ENCODE peak calls at places on chromosomes 13 and 19, in six cellular contexts. X is suprapubic skin, Q is IMR-90, S is body of pancreas, D is mesenchymal stem cell, H is A673. T is an unnamed sample.

GRCh38 chr13:40779049-40779448 is 8.1 kb upstream of the MRPS31 start:
- DNase-seq in X (no peak), D (no peak), S (no peak), Q (no peak), H (no peak), T (no peak)

GRCh38 chr13:21663197-21663596 is 7.7 kb upstream of the FGF9 start:
- DNase-seq in Q (no peak), D (no peak), S (no peak), X (no peak), H (no peak), T (peak)

GRCh38 chr19:58563823-58564222 is 5.4 kb upstream of the UBE2M start:
- DNase-seq in Q (no peak), D (no peak), S (peak), H (no peak), X (no peak), T (no peak)

GRCh38 chr19:18254546-18255500 is 19.4 kb downstream of the IQCN start:
- DNase-seq in D (no peak), H (no peak), X (no peak), Q (no peak), S (peak), T (no peak)

GRCh38 chr13:66069570-66069969 is 1160.6 kb downstream of the PCDH9 start:
- DNase-seq in D (peak), S (no peak), X (no peak), H (no peak), Q (peak), T (peak)

GRCh38 chr19:7916137-7916907 is 1.7 kb downstream of the TGFBR3L start:
- DNase-seq in D (peak), S (no peak), H (peak), Q (no peak), X (no peak), T (peak)

GRCh38 chr13:61654501-61654900 is 238.9 kb upstream of the PCDH20 start:
- DNase-seq in Q (no peak), D (no peak), H (no peak), X (no peak), S (no peak), T (no peak)

GRCh38 chr13:74134777-74135305 is 637 bp upstream of the KLF12 start:
- DNase-seq in X (no peak), S (peak), H (peak), Q (no peak), D (no peak), T (peak)

GRCh38 chr13:102596147-102597028 is at the start of gene TPP2:
- DNase-seq in D (peak), X (peak), S (peak), H (peak), Q (peak), T (peak)

GRCh38 chr19:32318884-32319520 is 26.4 kb upstream of the ZNF507 start:
- DNase-seq in H (peak), Q (no peak), S (no peak), D (peak), X (no peak), T (peak)

GRCh38 chr13:108855737-108856387 is 226.5 kb downstream of the MYO16 start:
- DNase-seq in D (no peak), Q (no peak), H (no peak), X (no peak), S (no peak), T (no peak)

GRCh38 chr13:95035311-95036109 is 265.7 kb downstream of the ABCC4 start:
- DNase-seq in H (no peak), D (no peak), S (no peak), Q (no peak), X (no peak), T (no peak)

GRCh38 chr13:45768668-45769067 is 66.5 kb downstream of the CBY2 start:
- DNase-seq in Q (no peak), H (peak), D (peak), X (no peak), S (no peak), T (no peak)

GRCh38 chr19:3700242-3701032 is at the start of gene PIP5K1C:
- DNase-seq in Q (peak), H (peak), X (peak), D (peak), S (peak), T (peak)

GRCh38 chr19:48271531-48272151 is 1.8 kb downstream of the ZNF114 start:
- DNase-seq in Q (peak), S (peak), D (peak), H (peak), X (peak), T (peak)

GRCh38 chr19:46393456-46394397 is 19.6 kb downstream of the CCDC8 start:
- DNase-seq in S (no peak), H (no peak), X (no peak), Q (no peak), D (no peak), T (no peak)

GRCh38 chr19:35083678-35084077 is 31.9 kb upstream of the FXYD3 start:
- DNase-seq in X (no peak), H (no peak), S (no peak), Q (no peak), D (no peak), T (no peak)

GRCh38 chr19:47176627-47177090 is 46.0 kb downstream of the SAE1 start:
- DNase-seq in Q (peak), H (no peak), D (peak), X (no peak), S (no peak), T (peak)

GRCh38 chr13:94617389-94618000 is 15.8 kb downstream of the GPR180 start:
- DNase-seq in D (peak), X (no peak), H (peak), S (peak), Q (no peak), T (no peak)

GRCh38 chr13:60433505-60433904 is 36.5 kb downstream of the TDRD3 start:
- DNase-seq in X (no peak), S (peak), D (no peak), Q (no peak), H (no peak), T (no peak)

GRCh38 chr13:33263976-33264619 is 21.5 kb downstream of the STARD13 start:
- DNase-seq in Q (no peak), H (no peak), D (no peak), S (no peak), X (no peak), T (no peak)

GRCh38 chr19:7743425-7743841 is 3.9 kb downstream of the CD209 start:
- DNase-seq in S (no peak), H (no peak), X (no peak), Q (no peak), D (no peak), T (no peak)

GRCh38 chr13:70408865-70409264 is 300.6 kb upstream of the KLHL1 start:
- DNase-seq in D (peak), Q (no peak), H (no peak), S (no peak), X (no peak), T (peak)

GRCh38 chr13:87827479-87827878 is 156.3 kb downstream of the SLITRK5 start:
- DNase-seq in D (peak), X (no peak), Q (no peak), S (no peak), H (peak), T (peak)

GRCh38 chr13:28185256-28185655 is 46.9 kb downstream of the PAN3 start:
- DNase-seq in D (no peak), S (no peak), H (no peak), X (no peak), Q (no peak), T (no peak)

GRCh38 chr19:41409288-41409687 is 11.7 kb downstream of the BCKDHA start:
- DNase-seq in H (no peak), D (peak), S (peak), Q (peak), X (no peak), T (peak)

GRCh38 chr13:33154911-33155310 is 130.6 kb downstream of the STARD13 start:
- DNase-seq in D (no peak), S (no peak), X (no peak), Q (no peak), H (no peak), T (no peak)

GRCh38 chr19:38538793-38539528 is 78.8 kb downstream of the MAP4K1 start:
- DNase-seq in H (no peak), D (no peak), S (no peak), X (no peak), Q (no peak), T (peak)

GRCh38 chr19:17579523-17580244 is 24.2 kb downstream of the COLGALT1 start:
- DNase-seq in H (peak), S (peak), D (peak), Q (peak), X (no peak), T (peak)

GRCh38 chr13:83731113-83731512 is 151.2 kb downstream of the SLITRK1 start:
- DNase-seq in Q (no peak), D (no peak), H (no peak), X (no peak), S (no peak), T (peak)

GRCh38 chr13:43764349-43764748 is 22.4 kb downstream of the ENOX1 start:
- DNase-seq in D (no peak), X (no peak), H (no peak), Q (no peak), S (no peak), T (no peak)
- H3K4me3 ChIP-seq in D (no peak), X (no peak), H (no peak), Q (no peak), S (no peak), T (no peak)

DNA sequence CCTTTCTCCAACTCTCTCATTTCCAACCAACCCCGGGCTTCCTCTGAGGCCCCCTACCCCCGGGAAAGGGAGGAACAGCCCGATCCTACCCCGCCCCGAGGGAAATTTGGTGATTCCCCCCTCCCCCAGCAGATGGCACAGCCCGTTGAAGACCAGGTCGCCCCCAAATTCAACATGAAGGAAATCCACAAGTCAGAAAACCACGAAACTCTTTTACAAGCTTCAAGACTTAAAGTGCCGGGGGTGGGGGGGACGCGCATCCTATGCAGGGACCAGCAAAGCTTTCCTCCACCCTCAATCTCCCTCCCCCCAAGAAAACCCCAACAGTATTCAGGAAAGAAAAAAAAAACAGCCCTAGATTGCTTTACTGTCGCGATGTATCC is 1.8 kb downstream of the TCF3 start:
- DNase-seq in X (no peak), S (no peak), H (peak), Q (peak), D (peak), T (no peak)
- H3K4me3 ChIP-seq in X (peak), S (no peak), H (peak), Q (peak), D (peak), T (peak)

GRCh38 chr19:15550847-15551182 is 42.5 kb downstream of the CYP4F22 start:
- DNase-seq in H (no peak), S (no peak), X (no peak), Q (no peak), D (no peak), T (no peak)
- H3K4me3 ChIP-seq in H (no peak), S (no peak), X (peak), Q (no peak), D (no peak), T (peak)

DNA sequence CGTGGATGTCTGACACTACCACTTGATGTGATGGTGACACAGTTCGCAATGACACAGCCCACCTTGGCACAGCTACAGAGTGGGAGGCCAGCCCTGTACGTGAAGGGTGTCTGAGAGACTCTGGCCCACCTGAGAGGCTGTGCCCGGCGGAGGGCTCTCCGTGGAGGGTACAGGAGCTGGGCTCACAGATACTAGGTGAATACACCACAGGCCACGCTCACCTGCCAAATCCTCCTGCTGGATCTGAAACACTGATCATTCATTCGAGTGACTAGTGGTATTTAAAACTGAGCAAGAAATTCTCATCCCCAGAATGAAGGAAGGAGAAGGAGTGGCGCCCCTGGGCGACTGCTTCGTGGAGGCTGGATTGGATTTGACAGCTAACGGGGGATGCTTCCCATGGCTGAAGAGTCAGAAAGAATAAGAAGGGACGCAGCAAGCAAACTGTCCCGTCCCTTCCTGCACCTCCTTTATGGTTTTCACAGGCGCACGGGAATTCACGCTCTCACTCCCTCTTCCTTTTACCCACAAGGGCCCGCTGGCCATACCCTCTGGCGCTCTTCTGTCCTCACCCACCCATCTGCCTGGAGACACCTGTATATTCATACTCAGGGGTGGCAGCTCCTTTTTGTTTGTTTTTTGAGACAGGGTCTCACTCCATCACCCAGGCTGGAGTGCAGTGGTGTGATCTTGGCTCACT is 25.0 kb downstream of the CEBPG start:
- DNase-seq in X (no peak), H (no peak), S (no peak), D (no peak), Q (no peak), T (no peak)
- H3K4me3 ChIP-seq in X (no peak), H (no peak), S (no peak), D (no peak), Q (no peak), T (no peak)